ENCODE peak calls at places on chromosomes 4 and X, in ten cellular contexts. N, E, H, R, J, P, O, D, K and F are unnamed samples.

GRCh38 chr4:160877087-160877790 is 1286.6 kb downstream of the FSTL5 start:
- DNase-seq in N (no peak), E (no peak), H (peak), R (no peak), J (no peak), P (peak), O (no peak), D (no peak), K (no peak), F (no peak)

GRCh38 chr4:10898072-10898471 is 213.5 kb upstream of the CLNK start:
- DNase-seq in N (no peak), E (no peak), H (no peak), R (no peak), J (no peak), P (no peak), O (no peak), D (no peak), K (no peak), F (no peak)

GRCh38 chr4:54159543-54159942 is 59.6 kb downstream of the GSX2 start:
- DNase-seq in N (no peak), E (no peak), H (no peak), R (no peak), J (no peak), P (no peak), O (no peak), D (no peak), K (no peak), F (no peak)

GRCh38 chr4:52250124-52250523 is 199.0 kb downstream of the SPATA18 start:
- DNase-seq in N (peak), E (no peak), H (peak), R (no peak), J (peak), P (no peak), O (peak), D (no peak), K (no peak), F (no peak)

GRCh38 chr4:124931050-124931449 is 218.5 kb upstream of the ANKRD50 start:
- DNase-seq in N (no peak), E (no peak), H (peak), R (no peak), J (no peak), P (peak), O (no peak), D (no peak), K (no peak), F (no peak)

GRCh38 chrX:110512341-110512740 is 153.7 kb downstream of the RTL9 start:
- DNase-seq in N (no peak), E (no peak), H (no peak), R (no peak), J (no peak), P (no peak), O (no peak), D (no peak), K (no peak), F (no peak)

GRCh38 chr4:5051692-5052423 is 578 bp downstream of the STK32B start:
- DNase-seq in N (no peak), E (no peak), H (no peak), R (peak), J (no peak), P (no peak), O (no peak), D (no peak), K (no peak), F (peak)

GRCh38 chr4:159463235-159463634 is 360.4 kb downstream of the RAPGEF2 start:
- DNase-seq in N (no peak), E (no peak), H (no peak), R (no peak), J (no peak), P (no peak), O (no peak), D (no peak), K (no peak), F (no peak)

GRCh38 chr4:100838286-100838685 is 320.5 kb upstream of the EMCN start:
- DNase-seq in N (no peak), E (no peak), H (no peak), R (no peak), J (no peak), P (no peak), O (no peak), D (no peak), K (no peak), F (no peak)

GRCh38 chr4:95231713-95232112 is 317.1 kb downstream of the UNC5C start:
- DNase-seq in N (no peak), E (no peak), H (no peak), R (no peak), J (no peak), P (no peak), O (peak), D (no peak), K (no peak), F (no peak)

GRCh38 chr4:151097759-151098158 is 1.7 kb upstream of the RPS3A start:
- DNase-seq in N (no peak), E (no peak), H (no peak), R (no peak), J (no peak), P (no peak), O (no peak), D (no peak), K (no peak), F (no peak)

GRCh38 chr4:156598138-156598681 is 373.4 kb downstream of the PDGFC start:
- DNase-seq in N (no peak), E (no peak), H (peak), R (no peak), J (peak), P (peak), O (no peak), D (no peak), K (no peak), F (no peak)

GRCh38 chr4:181007751-181008150 is 1235.5 kb upstream of the TENM3 start:
- DNase-seq in N (no peak), E (no peak), H (peak), R (no peak), J (peak), P (no peak), O (no peak), D (no peak), K (no peak), F (no peak)

GRCh38 chrX:97416461-97416860 is 532.8 kb downstream of the RPA4 start:
- DNase-seq in N (no peak), E (peak), H (no peak), R (no peak), J (no peak), P (peak), O (no peak), D (no peak), K (no peak), F (no peak)

GRCh38 chrX:67288958-67289641 is 254.7 kb upstream of the AR start:
- DNase-seq in N (peak), E (no peak), H (no peak), R (no peak), J (no peak), P (no peak), O (no peak), D (no peak), K (no peak), F (no peak)

GRCh38 chr4:48005781-48006180 is 10.7 kb downstream of the CNGA1 start:
- DNase-seq in N (no peak), E (no peak), H (no peak), R (no peak), J (no peak), P (no peak), O (no peak), D (no peak), K (no peak), F (no peak)

GRCh38 chr4:138269175-138269574 is 27.0 kb upstream of the SLC7A11 start:
- DNase-seq in N (no peak), E (no peak), H (no peak), R (no peak), J (no peak), P (no peak), O (no peak), D (no peak), K (no peak), F (no peak)

GRCh38 chrX:48573690-48574269 is 504 bp upstream of the RBM3 start:
- DNase-seq in N (peak), E (no peak), H (peak), R (no peak), J (no peak), P (no peak), O (peak), D (no peak), K (no peak), F (no peak)

GRCh38 chr4:174210354-174210753 is 73.1 kb downstream of the FBXO8 start:
- DNase-seq in N (no peak), E (no peak), H (no peak), R (no peak), J (no peak), P (no peak), O (no peak), D (no peak), K (no peak), F (no peak)

GRCh38 chrX:97315939-97316338 is 432.2 kb downstream of the RPA4 start:
- DNase-seq in N (no peak), E (no peak), H (no peak), R (no peak), J (no peak), P (peak), O (no peak), D (no peak), K (no peak), F (no peak)

GRCh38 chr4:186715077-186715476 is 8.6 kb downstream of the FAT1 start:
- DNase-seq in N (no peak), E (no peak), H (no peak), R (no peak), J (no peak), P (no peak), O (no peak), D (no peak), K (no peak), F (no peak)

GRCh38 chr4:121958777-121959176 is 6.9 kb upstream of the TRPC3 start:
- DNase-seq in N (no peak), E (no peak), H (no peak), R (no peak), J (no peak), P (no peak), O (no peak), D (no peak), K (no peak), F (no peak)

GRCh38 chrX:38578152-38578551 is 16.8 kb downstream of the TSPAN7 start:
- DNase-seq in N (no peak), E (no peak), H (no peak), R (no peak), J (no peak), P (no peak), O (peak), D (no peak), K (no peak), F (no peak)

GRCh38 chr4:11669156-11669555 is 240.5 kb upstream of the HS3ST1 start:
- DNase-seq in N (no peak), E (no peak), H (peak), R (no peak), J (peak), P (peak), O (no peak), D (no peak), K (no peak), F (no peak)

GRCh38 chrX:41739871-41740270 is 15.9 kb downstream of the GPR82 start:
- DNase-seq in N (no peak), E (no peak), H (no peak), R (no peak), J (no peak), P (no peak), O (no peak), D (no peak), K (no peak), F (no peak)

GRCh38 chr4:59630922-59631321 is 1569.2 kb upstream of the ADGRL3 start:
- DNase-seq in N (no peak), E (no peak), H (no peak), R (no peak), J (no peak), P (peak), O (no peak), D (no peak), K (no peak), F (no peak)

GRCh38 chr4:110970642-110971041 is 347.8 kb upstream of the PITX2 start:
- DNase-seq in N (no peak), E (peak), H (peak), R (peak), J (peak), P (peak), O (peak), D (peak), K (no peak), F (peak)

GRCh38 chrX:101450951-101451350 is 34.3 kb upstream of the ARMCX4 start:
- DNase-seq in N (peak), E (no peak), H (peak), R (no peak), J (peak), P (no peak), O (no peak), D (no peak), K (no peak), F (no peak)

GRCh38 chrX:22085969-22086368 is 53.8 kb downstream of the PHEX start:
- DNase-seq in N (no peak), E (no peak), H (no peak), R (no peak), J (no peak), P (no peak), O (no peak), D (no peak), K (no peak), F (no peak)

GRCh38 chr4:52659016-52659721 is at the start of gene USP46:
- DNase-seq in N (peak), E (peak), H (peak), R (peak), J (peak), P (peak), O (peak), D (peak), K (peak), F (peak)

GRCh38 chr4:25506032-25506571 is 129.0 kb downstream of the ANAPC4 start:
- DNase-seq in N (no peak), E (no peak), H (no peak), R (no peak), J (no peak), P (no peak), O (no peak), D (no peak), K (no peak), F (no peak)

GRCh38 chr4:157713342-157713741 is 459.5 kb downstream of the GASK1B start:
- DNase-seq in N (no peak), E (no peak), H (no peak), R (no peak), J (peak), P (peak), O (no peak), D (no peak), K (no peak), F (no peak)

GRCh38 chr4:102143433-102143832 is 201.8 kb downstream of the SLC39A8 start:
- DNase-seq in N (no peak), E (no peak), H (no peak), R (no peak), J (peak), P (no peak), O (no peak), D (no peak), K (no peak), F (no peak)

GRCh38 chrX:66022742-66023725 is 16.8 kb downstream of the VSIG4 start:
- DNase-seq in N (no peak), E (no peak), H (no peak), R (no peak), J (no peak), P (peak), O (no peak), D (no peak), K (no peak), F (no peak)

GRCh38 chrX:48958635-48959094 is 1.3 kb upstream of the OTUD5 start:
- DNase-seq in N (peak), E (no peak), H (peak), R (no peak), J (peak), P (peak), O (peak), D (no peak), K (peak), F (no peak)

GRCh38 chr4:83582289-83582756 is 46.4 kb downstream of the GPAT3 start:
- DNase-seq in N (no peak), E (peak), H (no peak), R (no peak), J (peak), P (peak), O (peak), D (no peak), K (peak), F (no peak)
- TF ChIP-seq CTCF in N (peak), E (no peak), H (no peak), R (no peak), J (no peak), P (peak), O (no peak), D (peak), K (no peak), F (peak)

DNA sequence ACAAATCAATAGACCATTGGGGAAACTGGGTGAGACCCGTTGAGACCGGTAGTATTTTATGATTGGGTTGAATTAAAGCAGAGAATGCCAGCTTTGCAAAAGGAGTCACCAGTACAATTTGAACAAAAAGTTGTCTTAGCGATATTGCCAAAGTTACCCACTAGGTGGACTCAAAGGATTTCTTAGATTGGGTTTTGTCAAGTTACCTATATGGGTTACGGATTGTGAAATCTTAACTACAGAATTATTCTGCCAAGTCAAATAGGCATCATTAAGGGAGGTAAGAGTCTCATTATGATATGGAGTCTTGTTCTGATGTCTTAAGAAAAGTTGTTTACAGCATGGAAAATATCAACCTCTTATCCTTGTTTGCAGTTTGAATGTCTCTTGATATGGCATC is 15.0 kb upstream of the CT47A1 start:
- DNase-seq in N (no peak), E (peak), H (peak), R (no peak), J (peak), P (peak), O (no peak), D (no peak), K (no peak), F (peak)
- TF ChIP-seq CTCF in N (peak), E (no peak), H (peak), R (peak), J (peak), P (peak), O (no peak), D (no peak), K (no peak), F (peak)

GRCh38 chr4:83328486-83328885 is 6.2 kb downstream of the HPSE start:
- DNase-seq in N (no peak), E (no peak), H (peak), R (no peak), J (no peak), P (no peak), O (no peak), D (no peak), K (no peak), F (no peak)
- TF ChIP-seq CTCF in N (no peak), E (no peak), H (peak), R (peak), J (peak), P (no peak), O (no peak), D (no peak), K (no peak), F (no peak)

GRCh38 chrX:136781180-136781797 is 557 bp upstream of the ARHGEF6 start:
- DNase-seq in N (peak), E (no peak), H (peak), R (no peak), J (peak), P (peak), O (no peak), D (no peak), K (no peak), F (no peak)
- TF ChIP-seq CTCF in N (no peak), E (no peak), H (no peak), R (no peak), J (no peak), P (no peak), O (no peak), D (no peak), K (no peak), F (no peak)

GRCh38 chr4:113248320-113248719 is 198.9 kb downstream of the ANK2 start:
- DNase-seq in N (no peak), E (no peak), H (no peak), R (no peak), J (no peak), P (no peak), O (no peak), D (no peak), K (no peak), F (no peak)
- TF ChIP-seq CTCF in N (peak), E (no peak), H (peak), R (no peak), J (no peak), P (no peak), O (no peak), D (no peak), K (no peak), F (no peak)

DNA sequence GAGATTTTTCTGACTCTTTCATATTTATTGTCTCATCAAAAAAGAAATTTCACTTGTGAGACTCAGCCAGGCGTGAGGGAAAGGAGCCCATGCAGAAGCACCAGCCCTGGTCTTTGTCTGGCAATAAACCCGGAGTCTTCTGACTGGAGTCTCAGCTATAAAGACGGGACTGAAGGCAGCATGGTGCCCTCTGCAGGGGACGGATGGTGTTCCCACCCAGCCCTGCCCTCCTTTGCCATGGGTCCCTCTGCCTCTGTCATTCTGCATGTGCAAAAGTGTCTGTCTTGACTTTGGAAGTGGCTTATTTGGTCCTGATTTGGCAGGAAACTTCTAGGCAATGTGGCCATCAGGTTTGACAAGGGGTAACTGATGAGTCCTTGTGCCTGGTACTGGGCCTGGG is 14.3 kb downstream of the ZNF185 start:
- DNase-seq in N (no peak), E (no peak), H (no peak), R (no peak), J (no peak), P (no peak), O (no peak), D (no peak), K (no peak), F (no peak)
- TF ChIP-seq CTCF in N (peak), E (no peak), H (peak), R (no peak), J (no peak), P (peak), O (no peak), D (no peak), K (no peak), F (peak)

DNA sequence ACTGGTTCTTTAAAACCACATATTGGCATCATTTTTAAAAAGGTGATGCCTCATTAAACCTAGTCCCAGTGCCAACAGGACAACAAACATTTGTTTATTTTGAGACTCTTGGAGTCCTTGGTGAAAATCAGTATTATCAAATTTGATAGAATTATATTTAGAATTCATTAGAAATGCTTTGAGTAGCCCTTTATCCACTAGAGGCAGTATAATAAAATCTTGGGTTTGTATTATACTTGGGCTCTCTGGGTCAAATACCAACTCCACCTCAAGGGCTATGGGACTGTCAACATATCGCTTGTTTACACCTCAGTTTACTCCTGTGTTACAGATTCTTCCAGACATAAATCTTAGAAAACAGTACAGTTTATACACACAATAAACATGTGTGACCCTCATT is 335.7 kb upstream of the FSTL5 start:
- DNase-seq in N (no peak), E (peak), H (peak), R (no peak), J (no peak), P (peak), O (no peak), D (peak), K (no peak), F (peak)
- TF ChIP-seq CTCF in N (peak), E (peak), H (peak), R (peak), J (peak), P (peak), O (no peak), D (no peak), K (no peak), F (peak)

GRCh38 chrX:123173833-123174232 is 10.2 kb upstream of the GRIA3 start:
- DNase-seq in N (no peak), E (no peak), H (no peak), R (no peak), J (no peak), P (peak), O (no peak), D (no peak), K (no peak), F (peak)
- TF ChIP-seq CTCF in N (no peak), E (no peak), H (no peak), R (peak), J (peak), P (peak), O (no peak), D (no peak), K (no peak), F (peak)

DNA sequence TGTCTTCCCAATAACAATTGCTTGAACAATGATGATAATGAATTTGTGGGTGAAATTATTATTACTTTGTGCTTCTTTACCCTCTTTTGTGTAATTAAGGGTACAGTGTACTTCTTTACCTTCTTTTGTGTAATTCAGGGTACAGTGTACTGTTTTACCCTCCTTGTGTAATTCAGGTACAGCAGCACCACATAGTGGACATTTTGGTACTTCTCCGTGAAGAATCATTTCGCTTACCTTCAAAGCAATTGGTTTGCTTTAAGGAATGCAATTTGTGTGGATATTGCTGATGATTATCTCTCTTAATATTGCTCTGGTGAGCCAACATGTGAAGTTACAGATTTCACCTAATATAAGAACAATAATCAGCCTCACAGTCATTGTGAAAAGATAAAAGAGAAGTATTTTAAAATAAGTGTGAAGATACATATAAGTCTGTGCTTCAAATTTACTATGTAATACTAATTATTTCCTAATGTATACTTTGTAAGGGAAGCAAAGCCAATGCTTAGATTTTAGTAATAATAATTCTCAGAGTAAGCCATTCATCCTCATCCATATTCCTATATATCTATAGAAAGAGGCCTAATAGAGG is 27.2 kb upstream of the SEC24B start:
- DNase-seq in N (no peak), E (peak), H (peak), R (peak), J (peak), P (peak), O (peak), D (peak), K (no peak), F (peak)
- TF ChIP-seq CTCF in N (peak), E (peak), H (peak), R (peak), J (peak), P (peak), O (peak), D (peak), K (peak), F (peak)

GRCh38 chr4:145446184-145446583 is 35.5 kb upstream of the SMAD1 start:
- DNase-seq in N (no peak), E (no peak), H (no peak), R (no peak), J (no peak), P (no peak), O (no peak), D (no peak), K (no peak), F (no peak)
- TF ChIP-seq CTCF in N (no peak), E (no peak), H (no peak), R (no peak), J (no peak), P (no peak), O (no peak), D (no peak), K (no peak), F (no peak)